ENCODE peak calls at places on chromosomes 12 and 14, in four cellular contexts. X is A549, D is HepG2, V is H1. Z is an unnamed sample.

GRCh38 chr14:80637726-80638619 is 303.6 kb downstream of the CEP128 start:
- DNase-seq in X (no peak), V (no peak), D (no peak), Z (no peak)

GRCh38 chr12:76085159-76085868 is 829 bp upstream of the NAP1L1 start:
- DNase-seq in D (no peak), V (no peak), X (no peak), Z (no peak)

GRCh38 chr14:104131968-104132732 is 6.2 kb upstream of the KIF26A start:
- DNase-seq in X (no peak), V (peak), D (no peak), Z (no peak)

GRCh38 chr12:95230313-95230712 is 12.7 kb downstream of the VEZT start:
- DNase-seq in V (no peak), D (peak), X (no peak), Z (no peak)

GRCh38 chr14:100417466-100417865 is 94.3 kb downstream of the SLC25A47 start:
- DNase-seq in X (peak), D (peak), V (peak), Z (peak)

GRCh38 chr12:115623764-115624334 is 653.6 kb downstream of the MED13L start:
- DNase-seq in D (no peak), X (no peak), V (peak), Z (no peak)

GRCh38 chr12:19248929-19249602 is 119.5 kb downstream of the PLEKHA5 start:
- DNase-seq in D (no peak), V (no peak), X (no peak), Z (no peak)

GRCh38 chr12:50224026-50224692 is 57.0 kb upstream of the CERS5 start:
- DNase-seq in X (peak), D (peak), V (no peak), Z (no peak)

GRCh38 chr12:7075518-7075917 is 15.0 kb downstream of the C1S start:
- DNase-seq in D (no peak), V (no peak), X (no peak), Z (no peak)

GRCh38 chr12:90233168-90234100 is 524.8 kb upstream of the ATP2B1 start:
- DNase-seq in V (no peak), D (no peak), X (no peak), Z (no peak)

GRCh38 chr12:95303476-95303875 is 85.9 kb downstream of the VEZT start:
- DNase-seq in V (no peak), D (no peak), X (no peak), Z (no peak)

GRCh38 chr12:54526800-54527630 is 22.4 kb upstream of the PDE1B start:
- DNase-seq in D (peak), X (no peak), V (peak), Z (peak)

GRCh38 chr12:12273291-12273957 is 6.6 kb upstream of the LRP6 start:
- DNase-seq in D (no peak), V (no peak), X (no peak), Z (no peak)

GRCh38 chr12:9606247-9606646 is 1.5 kb downstream of the KLRB1 start:
- DNase-seq in X (no peak), D (no peak), V (no peak), Z (no peak)

GRCh38 chr12:115481141-115481540 is 796.4 kb downstream of the MED13L start:
- DNase-seq in D (peak), V (no peak), X (no peak), Z (no peak)

GRCh38 chr14:101849125-101849524 is 87.6 kb downstream of the PPP2R5C start:
- DNase-seq in V (no peak), D (no peak), X (no peak), Z (peak)

GRCh38 chr14:94193776-94194175 is 19.7 kb downstream of the PPP4R4 start:
- DNase-seq in V (no peak), X (no peak), D (no peak), Z (no peak)

GRCh38 chr14:99519931-99520421 is 38.8 kb downstream of the CCNK start:
- DNase-seq in V (no peak), X (no peak), D (no peak), Z (no peak)

GRCh38 chr12:69688021-69688420 is 11.1 kb downstream of the BEST3 start:
- DNase-seq in X (no peak), D (peak), V (no peak), Z (no peak)

GRCh38 chr12:126873701-126874100 is 1393.3 kb upstream of the TMEM132C start:
- DNase-seq in D (no peak), X (no peak), V (no peak), Z (no peak)

GRCh38 chr12:126879820-126880219 is 1387.2 kb upstream of the TMEM132C start:
- DNase-seq in D (no peak), X (no peak), V (no peak), Z (no peak)

GRCh38 chr12:126869644-126870043 is 1397.3 kb upstream of the TMEM132C start:
- DNase-seq in V (no peak), D (no peak), X (no peak), Z (peak)

GRCh38 chr12:126874427-126875026 is 1392.4 kb upstream of the TMEM132C start:
- DNase-seq in D (peak), V (peak), X (peak), Z (peak)
- TF ChIP-seq RNF2 in D (no peak), V (no peak), X (no peak), Z (no peak)

GRCh38 chr12:26032290-26032689 is 73.8 kb downstream of the RASSF8 start:
- DNase-seq in V (no peak), D (no peak), X (no peak), Z (no peak)
- TF ChIP-seq JUN in V (no peak), D (no peak), X (no peak), Z (no peak)

DNA sequence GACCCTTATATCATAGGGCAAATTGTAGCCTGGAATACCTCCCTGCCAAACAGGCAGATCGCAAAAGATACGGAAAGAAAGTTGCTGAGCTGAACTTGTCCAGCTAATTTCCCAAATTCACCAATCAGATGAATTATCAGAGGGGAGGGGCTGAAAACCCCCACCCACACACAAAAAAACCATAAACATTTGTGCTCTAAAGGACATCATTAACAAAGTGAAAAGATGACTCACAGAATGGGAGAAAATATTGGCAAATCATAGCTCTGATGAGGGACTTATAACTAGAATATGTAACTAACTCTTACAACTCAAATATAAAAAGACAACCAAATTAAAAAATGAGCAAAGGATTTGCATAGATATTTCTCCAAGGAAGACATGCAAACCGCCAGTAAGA is 36.3 kb downstream of the PTHLH start:
- DNase-seq in V (no peak), D (no peak), X (no peak), Z (no peak)
- H3K4me3 ChIP-seq in V (no peak), D (no peak), X (no peak), Z (no peak)

GRCh38 chr12:105107497-105108371 is at the start of gene WASHC4:
- DNase-seq in X (peak), V (peak), D (peak), Z (peak)

GRCh38 chr12:105106621-105107020 is 910 bp upstream of the WASHC4 start:
- DNase-seq in V (no peak), D (no peak), X (no peak), Z (no peak)

GRCh38 chr12:105110851-105111250 is 3.3 kb downstream of the WASHC4 start:
- DNase-seq in V (no peak), X (no peak), D (no peak), Z (no peak)

GRCh38 chr12:105107176-105107496 is 395 bp upstream of the WASHC4 start:
- DNase-seq in X (no peak), V (no peak), D (no peak), Z (peak)

DNA sequence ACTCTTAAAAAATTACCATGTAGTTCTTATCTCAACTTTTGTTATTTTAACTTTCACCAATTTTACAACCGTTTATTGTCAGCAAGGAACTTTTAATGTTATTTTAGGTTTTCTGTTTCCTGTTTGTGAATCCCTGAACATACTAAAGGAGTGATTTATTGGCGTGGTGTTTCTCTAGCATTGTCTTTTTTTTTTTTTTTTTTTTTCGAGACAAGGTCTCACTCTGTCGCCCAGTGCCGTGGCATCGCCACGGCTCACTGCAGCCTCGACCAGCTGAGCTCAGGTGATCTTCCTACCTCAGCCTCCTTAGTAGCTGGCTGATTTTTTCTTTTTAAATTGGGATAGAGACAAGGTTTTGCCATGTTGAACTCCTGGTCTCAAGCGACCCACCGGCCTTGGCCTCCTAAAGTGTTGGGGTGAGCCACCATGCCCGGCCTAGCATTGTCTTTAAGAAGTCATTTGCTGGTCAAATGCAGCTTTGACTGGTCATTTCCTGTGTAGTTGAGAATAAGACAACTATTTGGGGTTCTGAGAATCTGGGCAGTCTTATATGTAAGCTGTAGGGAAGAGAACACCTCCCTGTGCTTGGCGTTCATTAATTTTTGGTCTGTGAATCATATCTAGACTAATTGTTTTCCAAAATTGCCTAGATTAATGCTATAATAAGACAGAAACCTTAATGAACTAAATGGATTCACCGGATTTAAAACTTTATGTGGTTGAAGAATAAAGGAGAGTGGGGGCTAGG is 2.1 kb downstream of the WASHC4 start:
- DNase-seq in D (no peak), V (no peak), X (no peak), Z (no peak)
- TF ChIP-seq RNF2 in D (no peak), V (no peak), X (no peak), Z (no peak)

DNA sequence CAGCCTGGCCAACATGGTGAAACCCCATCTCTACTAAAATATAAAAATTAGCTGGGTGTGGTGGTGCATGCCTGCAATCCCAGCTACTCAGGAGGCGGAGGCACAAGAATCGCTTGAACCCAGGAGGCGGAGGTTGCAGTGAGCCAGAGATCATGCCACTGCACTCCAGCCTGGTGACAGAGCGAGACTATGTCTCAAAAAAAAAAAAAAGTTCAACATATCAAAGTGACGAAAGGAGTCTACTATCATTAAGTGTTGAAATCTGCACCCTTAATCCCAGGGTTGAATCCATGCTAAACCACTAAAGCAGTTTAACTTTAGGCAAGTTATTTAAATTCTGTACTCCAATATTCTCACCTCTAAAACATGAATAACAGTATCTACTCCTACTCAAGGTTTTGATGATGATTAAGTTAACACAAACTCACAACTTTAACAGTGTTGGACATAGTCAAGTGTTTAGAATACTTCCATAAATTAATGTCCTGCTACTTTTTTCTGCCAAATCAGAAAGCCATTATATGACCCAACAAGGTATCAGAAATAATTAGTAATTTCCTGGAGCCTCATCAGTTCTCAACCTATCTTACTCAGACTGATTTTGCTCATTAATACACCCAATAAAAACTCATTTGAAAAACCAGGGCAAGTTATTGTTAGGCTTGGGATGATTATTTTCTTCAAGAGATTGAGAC is 10.9 kb downstream of the HNRNPC start:
- DNase-seq in D (no peak), X (no peak), V (no peak), Z (no peak)
- TF ChIP-seq JUN in D (no peak), X (no peak), V (no peak), Z (no peak)

Z was measured in K562.